ENCODE peak calls at places on chromosomes 1 and 21, in five cellular contexts. T, J, U, Q and W are unnamed samples.

GRCh38 chr1:899636-900317 is 23.9 kb upstream of the SAMD11 start:
- DNase-seq in T (no peak), J (no peak), U (no peak), Q (no peak), W (no peak)

GRCh38 chr1:8281843-8282509 is 35.9 kb upstream of the SLC45A1 start:
- DNase-seq in T (no peak), J (no peak), U (no peak), Q (no peak), W (no peak)

GRCh38 chr1:56424744-56425493 is 154.4 kb downstream of the PLPP3 start:
- DNase-seq in T (no peak), J (peak), U (peak), Q (peak), W (no peak)

GRCh38 chr1:178510155-178510554 is 2.8 kb upstream of the TEX35 start:
- DNase-seq in T (no peak), J (no peak), U (no peak), Q (no peak), W (no peak)

GRCh38 chr21:31201548-31201947 is 142.5 kb downstream of the TIAM1 start:
- DNase-seq in T (no peak), J (no peak), U (no peak), Q (peak), W (no peak)

GRCh38 chr1:159187647-159188374 is 16.4 kb downstream of the CADM3 start:
- DNase-seq in T (no peak), J (no peak), U (no peak), Q (no peak), W (no peak)

GRCh38 chr1:242569867-242570266 is 45.4 kb upstream of the PLD5 start:
- DNase-seq in T (no peak), J (no peak), U (no peak), Q (no peak), W (no peak)

GRCh38 chr21:15682977-15683376 is 46.8 kb upstream of the USP25 start:
- DNase-seq in T (no peak), J (no peak), U (no peak), Q (peak), W (no peak)

GRCh38 chr1:223776826-223777454 is 64.6 kb downstream of the CAPN2 start:
- DNase-seq in T (no peak), J (peak), U (no peak), Q (no peak), W (no peak)

GRCh38 chr1:208093046-208093445 is 151.1 kb downstream of the PLXNA2 start:
- DNase-seq in T (no peak), J (no peak), U (peak), Q (no peak), W (no peak)

GRCh38 chr21:42733037-42733632 is 79.7 kb downstream of the PDE9A start:
- DNase-seq in T (no peak), J (no peak), U (no peak), Q (peak), W (no peak)

GRCh38 chr1:11475718-11476117 is 3.2 kb upstream of the DISP3 start:
- DNase-seq in T (no peak), J (no peak), U (no peak), Q (no peak), W (no peak)

GRCh38 chr1:1004780-1005697 is 5.1 kb upstream of the HES4 start:
- DNase-seq in T (peak), J (peak), U (no peak), Q (peak), W (no peak)

GRCh38 chr1:61053712-61054608 is 28.4 kb upstream of the NFIA start:
- DNase-seq in T (peak), J (peak), U (no peak), Q (no peak), W (no peak)

GRCh38 chr21:17848228-17848627 is 29.1 kb upstream of the C21orf91 start:
- DNase-seq in T (peak), J (peak), U (no peak), Q (peak), W (peak)

GRCh38 chr1:100152271-100152670 is 19.3 kb downstream of the TRMT13 start:
- DNase-seq in T (no peak), J (no peak), U (no peak), Q (no peak), W (no peak)

GRCh38 chr1:94927405-94928175 is 680 bp upstream of the CNN3 start:
- DNase-seq in T (no peak), J (no peak), U (peak), Q (peak), W (no peak)

GRCh38 chr1:245079021-245079609 is 75.7 kb upstream of the KIF26B start:
- DNase-seq in T (no peak), J (peak), U (no peak), Q (peak), W (no peak)

GRCh38 chr1:5423109-5423508 is 569.1 kb downstream of the NPHP4 start:
- DNase-seq in T (peak), J (peak), U (no peak), Q (no peak), W (no peak)

GRCh38 chr21:43866233-43866632 is 1.2 kb downstream of the AGPAT3 start:
- DNase-seq in T (no peak), J (peak), U (no peak), Q (peak), W (no peak)

GRCh38 chr1:36208978-36209708 is 15.1 kb upstream of the THRAP3 start:
- DNase-seq in T (no peak), J (peak), U (no peak), Q (no peak), W (no peak)

GRCh38 chr1:228646717-228647522 is 88.4 kb upstream of the RHOU start:
- DNase-seq in T (peak), J (peak), U (peak), Q (peak), W (no peak)

GRCh38 chr1:46547481-46548383 is 3.7 kb downstream of the KNCN start:
- DNase-seq in T (peak), J (peak), U (no peak), Q (peak), W (no peak)

GRCh38 chr1:37274896-37275631 is 199.3 kb upstream of the ZC3H12A start:
- DNase-seq in T (no peak), J (no peak), U (no peak), Q (no peak), W (no peak)

GRCh38 chr1:205925730-205926129 is 17.5 kb downstream of the SLC26A9 start:
- DNase-seq in T (no peak), J (peak), U (peak), Q (peak), W (no peak)

GRCh38 chr1:93615201-93616150 is 66.2 kb downstream of the BCAR3 start:
- DNase-seq in T (peak), J (peak), U (no peak), Q (peak), W (no peak)

GRCh38 chr1:161914595-161914994 is 109.1 kb downstream of the OLFML2B start:
- DNase-seq in T (no peak), J (no peak), U (no peak), Q (no peak), W (no peak)

GRCh38 chr1:6444377-6444776 is 19.8 kb downstream of the ESPN start:
- DNase-seq in T (no peak), J (no peak), U (no peak), Q (no peak), W (no peak)
- H3K4me2 ChIP-seq in T (no peak), J (no peak), U (no peak), Q (no peak), W (no peak)

GRCh38 chr1:116153692-116154031 is 42.5 kb downstream of the MAB21L3 start:
- DNase-seq in T (no peak), J (no peak), U (no peak), Q (no peak), W (no peak)

GRCh38 chr1:116152950-116153691 is 41.9 kb downstream of the MAB21L3 start:
- DNase-seq in T (no peak), J (peak), U (no peak), Q (no peak), W (no peak)

GRCh38 chr1:116151739-116152576 is 40.8 kb downstream of the MAB21L3 start:
- DNase-seq in T (peak), J (peak), U (peak), Q (peak), W (no peak)

GRCh38 chr1:116154536-116154935 is 43.3 kb downstream of the MAB21L3 start:
- DNase-seq in T (no peak), J (no peak), U (no peak), Q (no peak), W (no peak)

DNA sequence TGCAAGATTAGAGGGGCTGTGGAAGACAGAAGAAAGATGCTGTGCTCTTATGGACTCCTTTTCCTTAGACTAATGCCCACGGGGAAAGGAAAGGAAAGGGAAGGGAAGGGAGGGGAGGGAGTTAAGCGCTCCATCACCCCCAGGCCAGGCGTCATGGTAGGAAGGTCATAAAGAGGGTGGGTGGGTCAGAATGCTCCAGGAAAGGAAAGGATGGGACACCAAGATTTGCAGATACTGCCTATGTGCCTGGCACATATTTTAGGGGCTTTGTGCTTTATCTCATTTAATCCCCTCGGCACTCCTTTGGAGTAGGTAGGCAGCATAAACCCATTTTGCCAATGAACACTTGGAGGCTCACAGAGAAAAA is 41.4 kb downstream of the MAB21L3 start:
- DNase-seq in T (no peak), J (no peak), U (no peak), Q (no peak), W (no peak)
- H3K4me2 ChIP-seq in T (peak), J (peak), U (peak), Q (peak), W (peak)

GRCh38 chr1:15524283-15525042 is 448 bp upstream of the CASP9 start:
- DNase-seq in T (peak), J (peak), U (peak), Q (peak), W (peak)
- H3K4me2 ChIP-seq in T (no peak), J (peak), U (peak), Q (peak), W (peak)

DNA sequence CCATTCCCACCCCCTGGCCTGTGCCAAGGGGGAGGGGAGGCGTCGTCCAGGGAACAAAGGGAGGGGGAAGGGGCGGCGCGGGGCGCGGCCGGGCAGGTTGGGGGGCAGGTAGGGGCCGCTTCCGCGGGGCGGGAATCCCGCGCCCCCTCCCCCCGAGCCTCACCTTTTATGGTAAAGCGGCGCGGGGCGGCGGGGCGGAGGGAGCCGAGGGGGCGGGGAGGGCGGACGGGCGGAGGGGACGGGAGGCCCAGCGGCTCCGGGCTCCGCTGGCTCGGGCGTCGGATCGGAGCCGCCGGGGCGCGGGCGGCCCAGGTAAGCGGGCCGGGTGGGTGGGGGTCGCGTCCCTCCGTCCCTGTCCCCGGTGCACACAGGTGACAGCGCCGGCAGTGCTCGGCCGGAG is at the start of gene FBLIM1:
- DNase-seq in T (peak), J (peak), U (no peak), Q (peak), W (no peak)
- H3K4me2 ChIP-seq in T (peak), J (peak), U (peak), Q (peak), W (peak)

GRCh38 chr1:198671136-198671535 is 32.3 kb downstream of the PTPRC start:
- DNase-seq in T (no peak), J (no peak), U (no peak), Q (no peak), W (no peak)

GRCh38 chr1:198676253-198676652 is 37.4 kb downstream of the PTPRC start:
- DNase-seq in T (no peak), J (no peak), U (no peak), Q (peak), W (no peak)

GRCh38 chr1:198672124-198672523 is 33.3 kb downstream of the PTPRC start:
- DNase-seq in T (peak), J (no peak), U (peak), Q (peak), W (no peak)

GRCh38 chr1:198677027-198677426 is 38.2 kb downstream of the PTPRC start:
- DNase-seq in T (no peak), J (no peak), U (no peak), Q (peak), W (no peak)

DNA sequence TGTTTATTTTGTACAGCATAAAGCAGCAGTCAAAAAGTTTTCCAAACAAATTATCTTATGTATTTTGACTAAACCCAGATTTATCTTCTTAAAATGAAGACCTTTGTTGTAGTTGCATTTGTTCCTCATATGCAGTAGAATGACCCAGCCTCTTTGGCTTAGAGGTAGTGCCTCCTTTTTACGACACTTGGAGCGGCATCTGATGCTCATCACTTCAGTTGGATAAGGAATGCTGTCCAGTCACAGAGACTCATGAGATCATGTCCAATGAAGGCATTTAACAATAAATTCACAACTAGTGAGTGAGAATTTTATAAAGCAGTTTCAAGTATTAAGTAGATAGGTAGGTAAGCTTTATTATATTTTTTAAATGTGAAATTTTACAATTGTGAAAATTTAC is 35.2 kb downstream of the PTPRC start:
- DNase-seq in T (no peak), J (no peak), U (no peak), Q (no peak), W (no peak)
- H3K4me2 ChIP-seq in T (no peak), J (no peak), U (no peak), Q (no peak), W (no peak)

GRCh38 chr1:155504207-155504606 is 58.4 kb downstream of the ASH1L start:
- DNase-seq in T (no peak), J (peak), U (no peak), Q (peak), W (no peak)
- H3K4me2 ChIP-seq in T (no peak), J (no peak), U (no peak), Q (no peak), W (no peak)